ENCODE peak calls at places on chromosome 7, in six cellular contexts. One of them, this sample, is unnamed.

GRCh38 chr7:121235221-121235620 is 93.6 kb upstream of the WNT16 start:
- DNase-seq in stimulated activated CD8-positive, alpha-beta memory T cell treated with anti-CD3 and anti-CD28 coated beads, Interleukin-2, amount 100 ng/mL, for 1 hour: no peak
- DNase-seq in T-helper 9 cell: no peak
- DNase-seq in HEK293T: no peak
- DNase-seq in aorta: no peak
- DNase-seq in activated CD4-positive, alpha-beta T cell treated with anti-CD3 and anti-CD28 coated beads, Interleukin-2, amount 50 U/mL, for 4 hours: no peak
- DNase-seq in this sample: no peak

GRCh38 chr7:156308976-156309620 is 331.5 kb upstream of the RNF32 start:
- DNase-seq in stimulated activated CD8-positive, alpha-beta memory T cell treated with anti-CD3 and anti-CD28 coated beads, Interleukin-2, amount 100 ng/mL, for 1 hour: no peak
- DNase-seq in T-helper 9 cell: no peak
- DNase-seq in HEK293T: no peak
- DNase-seq in aorta: no peak
- DNase-seq in activated CD4-positive, alpha-beta T cell treated with anti-CD3 and anti-CD28 coated beads, Interleukin-2, amount 50 U/mL, for 4 hours: no peak
- DNase-seq in this sample: no peak

GRCh38 chr7:27079234-27079975 is 16.4 kb downstream of the HOXA1 start:
- DNase-seq in stimulated activated CD8-positive, alpha-beta memory T cell treated with anti-CD3 and anti-CD28 coated beads, Interleukin-2, amount 100 ng/mL, for 1 hour: no peak
- DNase-seq in T-helper 9 cell: no peak
- DNase-seq in HEK293T: no peak
- DNase-seq in aorta: no peak
- DNase-seq in activated CD4-positive, alpha-beta T cell treated with anti-CD3 and anti-CD28 coated beads, Interleukin-2, amount 50 U/mL, for 4 hours: no peak
- DNase-seq in this sample: no peak

GRCh38 chr7:41809487-41810257 is 106.8 kb upstream of the INHBA start:
- DNase-seq in stimulated activated CD8-positive, alpha-beta memory T cell treated with anti-CD3 and anti-CD28 coated beads, Interleukin-2, amount 100 ng/mL, for 1 hour: no peak
- DNase-seq in T-helper 9 cell: no peak
- DNase-seq in HEK293T: no peak
- DNase-seq in aorta: no peak
- DNase-seq in activated CD4-positive, alpha-beta T cell treated with anti-CD3 and anti-CD28 coated beads, Interleukin-2, amount 50 U/mL, for 4 hours: no peak
- DNase-seq in this sample: no peak

GRCh38 chr7:44236333-44236728 is 35.6 kb downstream of the YKT6 start:
- DNase-seq in stimulated activated CD8-positive, alpha-beta memory T cell treated with anti-CD3 and anti-CD28 coated beads, Interleukin-2, amount 100 ng/mL, for 1 hour: no peak
- DNase-seq in T-helper 9 cell: no peak
- DNase-seq in HEK293T: no peak
- DNase-seq in aorta: no peak
- DNase-seq in activated CD4-positive, alpha-beta T cell treated with anti-CD3 and anti-CD28 coated beads, Interleukin-2, amount 50 U/mL, for 4 hours: no peak
- DNase-seq in this sample: no peak

GRCh38 chr7:112546723-112547513 is 66.1 kb downstream of the LSMEM1 start:
- DNase-seq in stimulated activated CD8-positive, alpha-beta memory T cell treated with anti-CD3 and anti-CD28 coated beads, Interleukin-2, amount 100 ng/mL, for 1 hour: no peak
- DNase-seq in T-helper 9 cell: no peak
- DNase-seq in HEK293T: no peak
- DNase-seq in aorta: no peak
- DNase-seq in activated CD4-positive, alpha-beta T cell treated with anti-CD3 and anti-CD28 coated beads, Interleukin-2, amount 50 U/mL, for 4 hours: no peak
- DNase-seq in this sample: no peak

GRCh38 chr7:137036768-137037167 is 168.3 kb downstream of the CHRM2 start:
- DNase-seq in stimulated activated CD8-positive, alpha-beta memory T cell treated with anti-CD3 and anti-CD28 coated beads, Interleukin-2, amount 100 ng/mL, for 1 hour: no peak
- DNase-seq in T-helper 9 cell: no peak
- DNase-seq in HEK293T: no peak
- DNase-seq in aorta: no peak
- DNase-seq in activated CD4-positive, alpha-beta T cell treated with anti-CD3 and anti-CD28 coated beads, Interleukin-2, amount 50 U/mL, for 4 hours: no peak
- DNase-seq in this sample: no peak

GRCh38 chr7:47405921-47406765 is 175.8 kb downstream of the TNS3 start:
- DNase-seq in stimulated activated CD8-positive, alpha-beta memory T cell treated with anti-CD3 and anti-CD28 coated beads, Interleukin-2, amount 100 ng/mL, for 1 hour: no peak
- DNase-seq in T-helper 9 cell: no peak
- DNase-seq in HEK293T: no peak
- DNase-seq in aorta: peak; percentile 80
- DNase-seq in activated CD4-positive, alpha-beta T cell treated with anti-CD3 and anti-CD28 coated beads, Interleukin-2, amount 50 U/mL, for 4 hours: no peak
- DNase-seq in this sample: no peak

GRCh38 chr7:112173214-112173905 is 32.8 kb downstream of the DOCK4 start:
- DNase-seq in stimulated activated CD8-positive, alpha-beta memory T cell treated with anti-CD3 and anti-CD28 coated beads, Interleukin-2, amount 100 ng/mL, for 1 hour: no peak
- DNase-seq in T-helper 9 cell: no peak
- DNase-seq in HEK293T: no peak
- DNase-seq in aorta: no peak
- DNase-seq in activated CD4-positive, alpha-beta T cell treated with anti-CD3 and anti-CD28 coated beads, Interleukin-2, amount 50 U/mL, for 4 hours: no peak
- DNase-seq in this sample: no peak

GRCh38 chr7:131950758-131951157 is 394.3 kb upstream of the PODXL start:
- DNase-seq in stimulated activated CD8-positive, alpha-beta memory T cell treated with anti-CD3 and anti-CD28 coated beads, Interleukin-2, amount 100 ng/mL, for 1 hour: no peak
- DNase-seq in T-helper 9 cell: no peak
- DNase-seq in HEK293T: no peak
- DNase-seq in aorta: no peak
- DNase-seq in activated CD4-positive, alpha-beta T cell treated with anti-CD3 and anti-CD28 coated beads, Interleukin-2, amount 50 U/mL, for 4 hours: no peak
- DNase-seq in this sample: no peak

GRCh38 chr7:94632338-94633024 is 23.5 kb downstream of the SGCE start:
- DNase-seq in stimulated activated CD8-positive, alpha-beta memory T cell treated with anti-CD3 and anti-CD28 coated beads, Interleukin-2, amount 100 ng/mL, for 1 hour: no peak
- DNase-seq in T-helper 9 cell: no peak
- DNase-seq in HEK293T: no peak
- DNase-seq in aorta: no peak
- DNase-seq in activated CD4-positive, alpha-beta T cell treated with anti-CD3 and anti-CD28 coated beads, Interleukin-2, amount 50 U/mL, for 4 hours: no peak
- DNase-seq in this sample: no peak

GRCh38 chr7:93364806-93365205 is 132.6 kb downstream of the VPS50 start:
- DNase-seq in stimulated activated CD8-positive, alpha-beta memory T cell treated with anti-CD3 and anti-CD28 coated beads, Interleukin-2, amount 100 ng/mL, for 1 hour: no peak
- DNase-seq in T-helper 9 cell: no peak
- DNase-seq in HEK293T: no peak
- DNase-seq in aorta: no peak
- DNase-seq in activated CD4-positive, alpha-beta T cell treated with anti-CD3 and anti-CD28 coated beads, Interleukin-2, amount 50 U/mL, for 4 hours: no peak
- DNase-seq in this sample: no peak

GRCh38 chr7:96061844-96062243 is 260.1 kb downstream of the SLC25A13 start:
- DNase-seq in stimulated activated CD8-positive, alpha-beta memory T cell treated with anti-CD3 and anti-CD28 coated beads, Interleukin-2, amount 100 ng/mL, for 1 hour: no peak
- DNase-seq in T-helper 9 cell: no peak
- DNase-seq in HEK293T: no peak
- DNase-seq in aorta: no peak
- DNase-seq in activated CD4-positive, alpha-beta T cell treated with anti-CD3 and anti-CD28 coated beads, Interleukin-2, amount 50 U/mL, for 4 hours: no peak
- DNase-seq in this sample: no peak

GRCh38 chr7:74061840-74062539 is 21.6 kb upstream of the LIMK1 start:
- DNase-seq in stimulated activated CD8-positive, alpha-beta memory T cell treated with anti-CD3 and anti-CD28 coated beads, Interleukin-2, amount 100 ng/mL, for 1 hour: peak; percentile 54
- DNase-seq in T-helper 9 cell: peak; percentile 65
- DNase-seq in HEK293T: no peak
- DNase-seq in aorta: peak; percentile 95
- DNase-seq in activated CD4-positive, alpha-beta T cell treated with anti-CD3 and anti-CD28 coated beads, Interleukin-2, amount 50 U/mL, for 4 hours: peak; percentile 58
- DNase-seq in this sample: peak; percentile 35

GRCh38 chr7:113128028-113128427 is 9.7 kb upstream of the SMIM30 start:
- DNase-seq in stimulated activated CD8-positive, alpha-beta memory T cell treated with anti-CD3 and anti-CD28 coated beads, Interleukin-2, amount 100 ng/mL, for 1 hour: no peak
- DNase-seq in T-helper 9 cell: no peak
- DNase-seq in HEK293T: no peak
- DNase-seq in aorta: no peak
- DNase-seq in activated CD4-positive, alpha-beta T cell treated with anti-CD3 and anti-CD28 coated beads, Interleukin-2, amount 50 U/mL, for 4 hours: no peak
- DNase-seq in this sample: no peak

GRCh38 chr7:55344840-55345239 is 20.3 kb upstream of the LANCL2 start:
- DNase-seq in stimulated activated CD8-positive, alpha-beta memory T cell treated with anti-CD3 and anti-CD28 coated beads, Interleukin-2, amount 100 ng/mL, for 1 hour: no peak
- DNase-seq in T-helper 9 cell: no peak
- DNase-seq in HEK293T: no peak
- DNase-seq in aorta: no peak
- DNase-seq in activated CD4-positive, alpha-beta T cell treated with anti-CD3 and anti-CD28 coated beads, Interleukin-2, amount 50 U/mL, for 4 hours: no peak
- DNase-seq in this sample: no peak

GRCh38 chr7:114109299-114109698 is 190.5 kb upstream of the PPP1R3A start:
- DNase-seq in stimulated activated CD8-positive, alpha-beta memory T cell treated with anti-CD3 and anti-CD28 coated beads, Interleukin-2, amount 100 ng/mL, for 1 hour: no peak
- DNase-seq in T-helper 9 cell: no peak
- DNase-seq in HEK293T: no peak
- DNase-seq in aorta: no peak
- DNase-seq in activated CD4-positive, alpha-beta T cell treated with anti-CD3 and anti-CD28 coated beads, Interleukin-2, amount 50 U/mL, for 4 hours: no peak
- DNase-seq in this sample: no peak

GRCh38 chr7:16759840-16760239 is 6.3 kb downstream of the TSPAN13 start:
- DNase-seq in stimulated activated CD8-positive, alpha-beta memory T cell treated with anti-CD3 and anti-CD28 coated beads, Interleukin-2, amount 100 ng/mL, for 1 hour: no peak
- DNase-seq in T-helper 9 cell: no peak
- DNase-seq in HEK293T: no peak
- DNase-seq in aorta: no peak
- DNase-seq in activated CD4-positive, alpha-beta T cell treated with anti-CD3 and anti-CD28 coated beads, Interleukin-2, amount 50 U/mL, for 4 hours: no peak
- DNase-seq in this sample: no peak

GRCh38 chr7:96949766-96950165 is 55.6 kb upstream of the DLX6 start:
- DNase-seq in stimulated activated CD8-positive, alpha-beta memory T cell treated with anti-CD3 and anti-CD28 coated beads, Interleukin-2, amount 100 ng/mL, for 1 hour: no peak
- DNase-seq in T-helper 9 cell: no peak
- DNase-seq in HEK293T: no peak
- DNase-seq in aorta: no peak
- DNase-seq in activated CD4-positive, alpha-beta T cell treated with anti-CD3 and anti-CD28 coated beads, Interleukin-2, amount 50 U/mL, for 4 hours: no peak
- DNase-seq in this sample: no peak

GRCh38 chr7:75987805-75988630 is 6.4 kb downstream of the TMEM120A start:
- DNase-seq in stimulated activated CD8-positive, alpha-beta memory T cell treated with anti-CD3 and anti-CD28 coated beads, Interleukin-2, amount 100 ng/mL, for 1 hour: no peak
- DNase-seq in T-helper 9 cell: no peak
- DNase-seq in HEK293T: no peak
- DNase-seq in aorta: no peak
- DNase-seq in activated CD4-positive, alpha-beta T cell treated with anti-CD3 and anti-CD28 coated beads, Interleukin-2, amount 50 U/mL, for 4 hours: no peak
- DNase-seq in this sample: no peak

GRCh38 chr7:91165846-91166230 is 98.4 kb upstream of the FZD1 start:
- DNase-seq in stimulated activated CD8-positive, alpha-beta memory T cell treated with anti-CD3 and anti-CD28 coated beads, Interleukin-2, amount 100 ng/mL, for 1 hour: no peak
- DNase-seq in T-helper 9 cell: no peak
- DNase-seq in HEK293T: no peak
- DNase-seq in aorta: no peak
- DNase-seq in activated CD4-positive, alpha-beta T cell treated with anti-CD3 and anti-CD28 coated beads, Interleukin-2, amount 50 U/mL, for 4 hours: no peak
- DNase-seq in this sample: no peak

GRCh38 chr7:17095951-17096350 is 202.5 kb upstream of the AHR start:
- DNase-seq in stimulated activated CD8-positive, alpha-beta memory T cell treated with anti-CD3 and anti-CD28 coated beads, Interleukin-2, amount 100 ng/mL, for 1 hour: no peak
- DNase-seq in T-helper 9 cell: no peak
- DNase-seq in HEK293T: no peak
- DNase-seq in aorta: no peak
- DNase-seq in activated CD4-positive, alpha-beta T cell treated with anti-CD3 and anti-CD28 coated beads, Interleukin-2, amount 50 U/mL, for 4 hours: no peak
- DNase-seq in this sample: no peak

GRCh38 chr7:117332031-117332430 is 9.2 kb upstream of the WNT2 start:
- DNase-seq in stimulated activated CD8-positive, alpha-beta memory T cell treated with anti-CD3 and anti-CD28 coated beads, Interleukin-2, amount 100 ng/mL, for 1 hour: no peak
- DNase-seq in T-helper 9 cell: no peak
- DNase-seq in HEK293T: no peak
- DNase-seq in aorta: no peak
- DNase-seq in activated CD4-positive, alpha-beta T cell treated with anti-CD3 and anti-CD28 coated beads, Interleukin-2, amount 50 U/mL, for 4 hours: no peak
- DNase-seq in this sample: no peak

GRCh38 chr7:154699421-154699820 is 303.5 kb downstream of the PAXIP1 start:
- DNase-seq in stimulated activated CD8-positive, alpha-beta memory T cell treated with anti-CD3 and anti-CD28 coated beads, Interleukin-2, amount 100 ng/mL, for 1 hour: no peak
- DNase-seq in T-helper 9 cell: no peak
- DNase-seq in HEK293T: no peak
- DNase-seq in aorta: no peak
- DNase-seq in activated CD4-positive, alpha-beta T cell treated with anti-CD3 and anti-CD28 coated beads, Interleukin-2, amount 50 U/mL, for 4 hours: no peak
- DNase-seq in this sample: no peak

GRCh38 chr7:95865716-95866371 is 93.5 kb downstream of the DYNC1I1 start:
- DNase-seq in stimulated activated CD8-positive, alpha-beta memory T cell treated with anti-CD3 and anti-CD28 coated beads, Interleukin-2, amount 100 ng/mL, for 1 hour: no peak
- DNase-seq in T-helper 9 cell: no peak
- DNase-seq in HEK293T: peak; percentile 8
- DNase-seq in aorta: no peak
- DNase-seq in activated CD4-positive, alpha-beta T cell treated with anti-CD3 and anti-CD28 coated beads, Interleukin-2, amount 50 U/mL, for 4 hours: no peak
- DNase-seq in this sample: no peak

GRCh38 chr7:18565337-18565736 is 69.8 kb downstream of the HDAC9 start:
- DNase-seq in stimulated activated CD8-positive, alpha-beta memory T cell treated with anti-CD3 and anti-CD28 coated beads, Interleukin-2, amount 100 ng/mL, for 1 hour: no peak
- DNase-seq in T-helper 9 cell: no peak
- DNase-seq in HEK293T: no peak
- DNase-seq in aorta: no peak
- DNase-seq in activated CD4-positive, alpha-beta T cell treated with anti-CD3 and anti-CD28 coated beads, Interleukin-2, amount 50 U/mL, for 4 hours: no peak
- DNase-seq in this sample: no peak

GRCh38 chr7:107742678-107743566 is 1.0 kb upstream of the CBLL1 start:
- DNase-seq in stimulated activated CD8-positive, alpha-beta memory T cell treated with anti-CD3 and anti-CD28 coated beads, Interleukin-2, amount 100 ng/mL, for 1 hour: peak; percentile 39
- DNase-seq in T-helper 9 cell: peak; percentile 53
- DNase-seq in HEK293T: peak; percentile 40
- DNase-seq in aorta: peak; percentile 72
- DNase-seq in activated CD4-positive, alpha-beta T cell treated with anti-CD3 and anti-CD28 coated beads, Interleukin-2, amount 50 U/mL, for 4 hours: no peak
- DNase-seq in this sample: no peak